ENCODE peak calls at places on chromosomes 13 and 19, in seven cellular contexts. F is activated CD4-positive, alpha-beta T cell treated with anti-CD3 and anti-CD28 coated beads, Interleukin-2, amount 50 U/mL, for 24 hours; X is cardiac fibroblast; P is GM23338; E is AG10803; K is stimulated activated CD8-positive, alpha-beta memory T cell treated with anti-CD3 and anti-CD28 coated beads, Interleukin-7, amount 100 ng/mL, for 4 hours; J is Daoy. C is an unnamed sample.

GRCh38 chr13:48977973-48978372 is 2.3 kb downstream of the FNDC3A start:
- DNase-seq in F (no peak), X (peak), P (no peak), E (peak), K (no peak), J (peak), C (no peak)

GRCh38 chr19:9323557-9323918 is 441 bp upstream of the ZNF559 start:
- DNase-seq in F (peak), X (peak), P (peak), E (peak), K (peak), J (peak), C (peak)

GRCh38 chr19:5345895-5346386 is 5.3 kb upstream of the PTPRS start:
- DNase-seq in F (no peak), X (peak), P (no peak), E (peak), K (no peak), J (peak), C (no peak)

GRCh38 chr13:41909524-41909923 is 51.4 kb downstream of the VWA8 start:
- DNase-seq in F (no peak), X (peak), P (no peak), E (no peak), K (no peak), J (no peak), C (no peak)

GRCh38 chr13:66407159-66407558 is 823.0 kb downstream of the PCDH9 start:
- DNase-seq in F (no peak), X (no peak), P (no peak), E (no peak), K (no peak), J (no peak), C (no peak)

GRCh38 chr13:112351825-112352224 is 24.3 kb upstream of the SPACA7 start:
- DNase-seq in F (no peak), X (no peak), P (no peak), E (no peak), K (no peak), J (no peak), C (no peak)

GRCh38 chr13:31962661-31963345 is 68.8 kb upstream of the FRY start:
- DNase-seq in F (no peak), X (peak), P (no peak), E (no peak), K (no peak), J (no peak), C (peak)

GRCh38 chr19:3506384-3507340 is 551 bp downstream of the FZR1 start:
- DNase-seq in F (no peak), X (peak), P (peak), E (no peak), K (no peak), J (peak), C (peak)

GRCh38 chr19:37954421-37954874 is 47.4 kb downstream of the SIPA1L3 start:
- DNase-seq in F (no peak), X (no peak), P (no peak), E (no peak), K (no peak), J (no peak), C (no peak)

GRCh38 chr13:23987331-23987730 is 90.0 kb upstream of the C1QTNF9B start:
- DNase-seq in F (no peak), X (peak), P (no peak), E (peak), K (no peak), J (no peak), C (no peak)

GRCh38 chr19:49767380-49767779 is 579 bp downstream of the AP2A1 start:
- DNase-seq in F (no peak), X (no peak), P (peak), E (no peak), K (no peak), J (peak), C (no peak)

GRCh38 chr19:2495130-2495641 is 19.3 kb downstream of the GADD45B start:
- DNase-seq in F (no peak), X (peak), P (no peak), E (peak), K (no peak), J (peak), C (peak)

GRCh38 chr19:49554701-49555181 is 25.6 kb downstream of the NOSIP start:
- DNase-seq in F (no peak), X (no peak), P (no peak), E (no peak), K (peak), J (no peak), C (no peak)

GRCh38 chr13:100852146-100852545 is 177.6 kb upstream of the TMTC4 start:
- DNase-seq in F (no peak), X (no peak), P (no peak), E (no peak), K (no peak), J (no peak), C (no peak)

GRCh38 chr19:19662866-19663291 is 597 bp downstream of the ATP13A1 start:
- DNase-seq in F (no peak), X (peak), P (no peak), E (no peak), K (no peak), J (no peak), C (no peak)

GRCh38 chr19:46745521-46746280 is at the start of gene FKRP:
- DNase-seq in F (no peak), X (no peak), P (peak), E (no peak), K (no peak), J (no peak), C (peak)

GRCh38 chr13:111177803-111178389 is 62.8 kb downstream of the ARHGEF7 start:
- DNase-seq in F (no peak), X (peak), P (no peak), E (peak), K (no peak), J (no peak), C (peak)

GRCh38 chr13:27151798-27152599 is 19.6 kb downstream of the USP12 start:
- DNase-seq in F (no peak), X (no peak), P (no peak), E (no peak), K (no peak), J (peak), C (no peak)

GRCh38 chr19:5228932-5229777 is 111.5 kb downstream of the PTPRS start:
- DNase-seq in F (no peak), X (no peak), P (peak), E (no peak), K (no peak), J (no peak), C (no peak)

GRCh38 chr13:48580185-48580803 is 47.4 kb upstream of the RCBTB2 start:
- DNase-seq in F (peak), X (peak), P (peak), E (peak), K (peak), J (peak), C (peak)

GRCh38 chr19:10449037-10449436 is 28.7 kb downstream of the PDE4A start:
- DNase-seq in F (no peak), X (no peak), P (no peak), E (no peak), K (no peak), J (no peak), C (no peak)

C was measured in myocyte.